ENCODE peak calls at places on chromosomes 13 and 19, in nine cellular contexts. One of them, this sample, is unnamed.

GRCh38 chr13:102569488-102569887 is 27.3 kb upstream of the TPP2 start:
- DNase-seq in mesenchymal stem cell: no peak
- DNase-seq in thoracic aorta: no peak
- DNase-seq in Caco-2: no peak
- DNase-seq in breast epithelium: no peak
- DNase-seq in SJCRH30: no peak
- DNase-seq in cardiac muscle cell: no peak
- DNase-seq in fibroblast of lung: peak; percentile 65
- DNase-seq in colonic mucosa: no peak
- DNase-seq in this sample: no peak

GRCh38 chr19:50967924-50968708 is 1.3 kb downstream of the KLK6 start:
- DNase-seq in mesenchymal stem cell: no peak
- DNase-seq in thoracic aorta: no peak
- DNase-seq in Caco-2: no peak
- DNase-seq in breast epithelium: no peak
- DNase-seq in SJCRH30: no peak
- DNase-seq in cardiac muscle cell: no peak
- DNase-seq in fibroblast of lung: no peak
- DNase-seq in colonic mucosa: no peak
- DNase-seq in this sample: no peak

GRCh38 chr13:40589285-40590109 is 76.9 kb downstream of the FOXO1 start:
- DNase-seq in mesenchymal stem cell: peak; percentile 44
- DNase-seq in thoracic aorta: no peak
- DNase-seq in Caco-2: no peak
- DNase-seq in breast epithelium: no peak
- DNase-seq in SJCRH30: peak; percentile 100
- DNase-seq in cardiac muscle cell: peak; percentile 20
- DNase-seq in fibroblast of lung: peak; percentile 77
- DNase-seq in colonic mucosa: no peak
- DNase-seq in this sample: peak; percentile 66

GRCh38 chr13:59447031-59447430 is 716.7 kb downstream of the DIAPH3 start:
- DNase-seq in mesenchymal stem cell: no peak
- DNase-seq in thoracic aorta: no peak
- DNase-seq in Caco-2: no peak
- DNase-seq in breast epithelium: no peak
- DNase-seq in SJCRH30: no peak
- DNase-seq in cardiac muscle cell: no peak
- DNase-seq in fibroblast of lung: peak; percentile 29
- DNase-seq in colonic mucosa: no peak
- DNase-seq in this sample: no peak

GRCh38 chr13:45503658-45504057 is 38.9 kb downstream of the COG3 start:
- DNase-seq in mesenchymal stem cell: no peak
- DNase-seq in thoracic aorta: no peak
- DNase-seq in Caco-2: no peak
- DNase-seq in breast epithelium: no peak
- DNase-seq in SJCRH30: no peak
- DNase-seq in cardiac muscle cell: no peak
- DNase-seq in fibroblast of lung: no peak
- DNase-seq in colonic mucosa: no peak
- DNase-seq in this sample: no peak

GRCh38 chr19:30755581-30755980 is 383.4 kb downstream of the ZNF536 start:
- DNase-seq in mesenchymal stem cell: no peak
- DNase-seq in thoracic aorta: no peak
- DNase-seq in Caco-2: no peak
- DNase-seq in breast epithelium: no peak
- DNase-seq in SJCRH30: no peak
- DNase-seq in cardiac muscle cell: no peak
- DNase-seq in fibroblast of lung: no peak
- DNase-seq in colonic mucosa: no peak
- DNase-seq in this sample: no peak

GRCh38 chr13:45833663-45834062 is 17.9 kb downstream of the SIAH3 start:
- DNase-seq in mesenchymal stem cell: peak; percentile 47
- DNase-seq in thoracic aorta: no peak
- DNase-seq in Caco-2: no peak
- DNase-seq in breast epithelium: peak; percentile 65
- DNase-seq in SJCRH30: peak; percentile 15
- DNase-seq in cardiac muscle cell: no peak
- DNase-seq in fibroblast of lung: peak; percentile 77
- DNase-seq in colonic mucosa: no peak
- DNase-seq in this sample: no peak

GRCh38 chr19:7856679-7857663 is 17.2 kb downstream of the PRR36 start:
- DNase-seq in mesenchymal stem cell: no peak
- DNase-seq in thoracic aorta: no peak
- DNase-seq in Caco-2: no peak
- DNase-seq in breast epithelium: no peak
- DNase-seq in SJCRH30: no peak
- DNase-seq in cardiac muscle cell: no peak
- DNase-seq in fibroblast of lung: no peak
- DNase-seq in colonic mucosa: no peak
- DNase-seq in this sample: no peak

GRCh38 chr13:114053026-114053425 is 79.2 kb upstream of the C13orf46 start:
- DNase-seq in mesenchymal stem cell: peak; percentile 85
- DNase-seq in thoracic aorta: no peak
- DNase-seq in Caco-2: no peak
- DNase-seq in breast epithelium: no peak
- DNase-seq in SJCRH30: no peak
- DNase-seq in cardiac muscle cell: no peak
- DNase-seq in fibroblast of lung: peak; percentile 85
- DNase-seq in colonic mucosa: no peak
- DNase-seq in this sample: no peak

GRCh38 chr13:113001251-113002140 is 32.5 kb downstream of the MCF2L start:
- DNase-seq in mesenchymal stem cell: peak; percentile 18
- DNase-seq in thoracic aorta: no peak
- DNase-seq in Caco-2: peak; percentile 86
- DNase-seq in breast epithelium: peak; percentile 67
- DNase-seq in SJCRH30: peak; percentile 94
- DNase-seq in cardiac muscle cell: peak; percentile 91
- DNase-seq in fibroblast of lung: peak; percentile 17
- DNase-seq in colonic mucosa: peak; percentile 52
- DNase-seq in this sample: peak; percentile 91

GRCh38 chr19:9570255-9570654 is 14.0 kb downstream of the ZNF121 start:
- DNase-seq in mesenchymal stem cell: no peak
- DNase-seq in thoracic aorta: no peak
- DNase-seq in Caco-2: no peak
- DNase-seq in breast epithelium: no peak
- DNase-seq in SJCRH30: no peak
- DNase-seq in cardiac muscle cell: no peak
- DNase-seq in fibroblast of lung: no peak
- DNase-seq in colonic mucosa: no peak
- DNase-seq in this sample: no peak
- H3K9me3 ChIP-seq in mesenchymal stem cell: peaks cover 98% of the 10 kb centered on the region
- H3K9me3 ChIP-seq in thoracic aorta: peaks cover 98% of the 10 kb centered on the region
- H3K9me3 ChIP-seq in Caco-2: peaks cover 59% of the 10 kb centered on the region
- H3K9me3 ChIP-seq in breast epithelium: peaks cover 100% of the 10 kb centered on the region
- H3K9me3 ChIP-seq in SJCRH30: peaks cover 36% of the 10 kb centered on the region
- H3K9me3 ChIP-seq in cardiac muscle cell: peaks cover 13% of the 10 kb centered on the region
- H3K9me3 ChIP-seq in fibroblast of lung: peaks cover 12% of the 10 kb centered on the region
- H3K9me3 ChIP-seq in colonic mucosa: peaks cover 29% of the 10 kb centered on the region
- H3K9me3 ChIP-seq in this sample: peaks cover 6% of the 10 kb centered on the region

GRCh38 chr19:44846455-44847143 is 502 bp downstream of the NECTIN2 start:
- DNase-seq in mesenchymal stem cell: peak; percentile 43
- DNase-seq in thoracic aorta: no peak
- DNase-seq in Caco-2: peak; percentile 85
- DNase-seq in breast epithelium: no peak
- DNase-seq in SJCRH30: peak; percentile 35
- DNase-seq in cardiac muscle cell: peak; percentile 76
- DNase-seq in fibroblast of lung: peak; percentile 61
- DNase-seq in colonic mucosa: peak; percentile 62
- DNase-seq in this sample: no peak

GRCh38 chr19:44848036-44848804 is 2.1 kb downstream of the NECTIN2 start:
- DNase-seq in mesenchymal stem cell: peak; percentile 90
- DNase-seq in thoracic aorta: no peak
- DNase-seq in Caco-2: no peak
- DNase-seq in breast epithelium: no peak
- DNase-seq in SJCRH30: peak; percentile 38
- DNase-seq in cardiac muscle cell: peak; percentile 44
- DNase-seq in fibroblast of lung: peak; percentile 57
- DNase-seq in colonic mucosa: peak; percentile 25
- DNase-seq in this sample: peak; percentile 31

GRCh38 chr19:44845612-44846454 is at the start of gene NECTIN2:
- DNase-seq in mesenchymal stem cell: peak; percentile 97
- DNase-seq in thoracic aorta: peak; percentile 100
- DNase-seq in Caco-2: peak; percentile 100
- DNase-seq in breast epithelium: peak; percentile 100
- DNase-seq in SJCRH30: peak; percentile 99
- DNase-seq in cardiac muscle cell: peak; percentile 100
- DNase-seq in fibroblast of lung: peak; percentile 94
- DNase-seq in colonic mucosa: peak; percentile 100
- DNase-seq in this sample: peak; percentile 100

GRCh38 chr19:44847144-44848035 is 1.3 kb downstream of the NECTIN2 start:
- DNase-seq in mesenchymal stem cell: peak; percentile 92
- DNase-seq in thoracic aorta: no peak
- DNase-seq in Caco-2: peak; percentile 92
- DNase-seq in breast epithelium: peak; percentile 88
- DNase-seq in SJCRH30: peak; percentile 51
- DNase-seq in cardiac muscle cell: peak; percentile 83
- DNase-seq in fibroblast of lung: peak; percentile 61
- DNase-seq in colonic mucosa: peak; percentile 86
- DNase-seq in this sample: peak; percentile 32

GRCh38 chr19:44845286-44845611 is 848 bp upstream of the NECTIN2 start:
- DNase-seq in mesenchymal stem cell: no peak
- DNase-seq in thoracic aorta: peak; percentile 32
- DNase-seq in Caco-2: no peak
- DNase-seq in breast epithelium: no peak
- DNase-seq in SJCRH30: no peak
- DNase-seq in cardiac muscle cell: no peak
- DNase-seq in fibroblast of lung: no peak
- DNase-seq in colonic mucosa: no peak
- DNase-seq in this sample: no peak
- H3K4me3 ChIP-seq in mesenchymal stem cell: no peak overlapping the region
- H3K4me3 ChIP-seq in thoracic aorta: peak overlapping the region; percentile 80
- H3K4me3 ChIP-seq in Caco-2: peak overlapping the region; percentile 76
- H3K4me3 ChIP-seq in breast epithelium: peak overlapping the region; percentile 99
- H3K4me3 ChIP-seq in SJCRH30: peak overlapping the region; percentile 59
- H3K4me3 ChIP-seq in cardiac muscle cell: peak overlapping the region; percentile 29
- H3K4me3 ChIP-seq in fibroblast of lung: peak overlapping the region; percentile 58
- H3K4me3 ChIP-seq in colonic mucosa: peak overlapping the region; percentile 39
- H3K4me3 ChIP-seq in this sample: no peak overlapping the region

GRCh38 chr19:23481043-23481442 is 85.8 kb upstream of the ZNF91 start:
- DNase-seq in mesenchymal stem cell: no peak
- DNase-seq in thoracic aorta: no peak
- DNase-seq in Caco-2: no peak
- DNase-seq in breast epithelium: no peak
- DNase-seq in SJCRH30: no peak
- DNase-seq in cardiac muscle cell: no peak
- DNase-seq in fibroblast of lung: no peak
- DNase-seq in colonic mucosa: no peak
- DNase-seq in this sample: no peak

DNA sequence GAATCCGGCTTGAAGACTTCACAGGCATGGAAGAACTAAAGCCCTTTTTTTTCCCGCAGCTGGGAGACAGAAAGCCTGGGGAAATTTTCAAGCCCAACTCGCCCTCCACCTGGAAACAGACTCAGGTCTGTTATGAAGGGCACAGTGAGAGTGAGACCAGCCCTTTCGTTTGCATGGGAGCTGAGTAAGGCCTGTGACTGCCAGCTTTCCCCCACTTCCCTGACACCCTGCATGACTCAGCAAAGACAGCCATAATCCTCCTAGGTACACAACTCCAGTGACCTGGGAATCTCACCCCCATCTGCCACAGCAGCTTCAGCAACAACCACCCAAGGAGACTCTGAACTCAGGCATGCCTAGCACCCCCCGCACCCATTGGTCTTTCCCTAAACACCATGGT is 87.6 kb upstream of the ZNF91 start:
- DNase-seq in mesenchymal stem cell: no peak
- DNase-seq in thoracic aorta: no peak
- DNase-seq in Caco-2: no peak
- DNase-seq in breast epithelium: no peak
- DNase-seq in SJCRH30: no peak
- DNase-seq in cardiac muscle cell: no peak
- DNase-seq in fibroblast of lung: no peak
- DNase-seq in colonic mucosa: no peak
- DNase-seq in this sample: no peak
- H3K9me3 ChIP-seq in mesenchymal stem cell: peaks cover 68% of the 10 kb centered on the region
- H3K9me3 ChIP-seq in thoracic aorta: no peaks in the 10 kb centered on the region
- H3K9me3 ChIP-seq in Caco-2: peaks cover 4% of the 10 kb centered on the region
- H3K9me3 ChIP-seq in breast epithelium: no peaks in the 10 kb centered on the region
- H3K9me3 ChIP-seq in SJCRH30: no peaks in the 10 kb centered on the region
- H3K9me3 ChIP-seq in cardiac muscle cell: no peaks in the 10 kb centered on the region
- H3K9me3 ChIP-seq in fibroblast of lung: no peaks in the 10 kb centered on the region
- H3K9me3 ChIP-seq in colonic mucosa: no peaks in the 10 kb centered on the region
- H3K9me3 ChIP-seq in this sample: no peaks in the 10 kb centered on the region

GRCh38 chr13:110650436-110650835 is 35.1 kb downstream of the NAXD start:
- DNase-seq in mesenchymal stem cell: no peak
- DNase-seq in thoracic aorta: no peak
- DNase-seq in Caco-2: no peak
- DNase-seq in breast epithelium: no peak
- DNase-seq in SJCRH30: no peak
- DNase-seq in cardiac muscle cell: no peak
- DNase-seq in fibroblast of lung: no peak
- DNase-seq in colonic mucosa: peak; percentile 15
- DNase-seq in this sample: no peak

GRCh38 chr13:110652231-110652730 is 36.9 kb downstream of the NAXD start:
- DNase-seq in mesenchymal stem cell: no peak
- DNase-seq in thoracic aorta: no peak
- DNase-seq in Caco-2: no peak
- DNase-seq in breast epithelium: no peak
- DNase-seq in SJCRH30: no peak
- DNase-seq in cardiac muscle cell: no peak
- DNase-seq in fibroblast of lung: no peak
- DNase-seq in colonic mucosa: no peak
- DNase-seq in this sample: no peak

GRCh38 chr13:110651726-110652230 is 36.4 kb downstream of the NAXD start:
- DNase-seq in mesenchymal stem cell: no peak
- DNase-seq in thoracic aorta: no peak
- DNase-seq in Caco-2: no peak
- DNase-seq in breast epithelium: no peak
- DNase-seq in SJCRH30: no peak
- DNase-seq in cardiac muscle cell: no peak
- DNase-seq in fibroblast of lung: no peak
- DNase-seq in colonic mucosa: no peak
- DNase-seq in this sample: no peak

GRCh38 chr13:110652755-110653154 is 37.4 kb downstream of the NAXD start:
- DNase-seq in mesenchymal stem cell: no peak
- DNase-seq in thoracic aorta: no peak
- DNase-seq in Caco-2: no peak
- DNase-seq in breast epithelium: no peak
- DNase-seq in SJCRH30: no peak
- DNase-seq in cardiac muscle cell: no peak
- DNase-seq in fibroblast of lung: no peak
- DNase-seq in colonic mucosa: no peak
- DNase-seq in this sample: no peak

GRCh38 chr13:110651271-110651670 is 35.9 kb downstream of the NAXD start:
- DNase-seq in mesenchymal stem cell: no peak
- DNase-seq in thoracic aorta: no peak
- DNase-seq in Caco-2: no peak
- DNase-seq in breast epithelium: no peak
- DNase-seq in SJCRH30: no peak
- DNase-seq in cardiac muscle cell: no peak
- DNase-seq in fibroblast of lung: no peak
- DNase-seq in colonic mucosa: no peak
- DNase-seq in this sample: no peak
- H3K4me3 ChIP-seq in mesenchymal stem cell: no peak overlapping the region
- H3K4me3 ChIP-seq in thoracic aorta: no peak overlapping the region
- H3K4me3 ChIP-seq in Caco-2: no peak overlapping the region
- H3K4me3 ChIP-seq in breast epithelium: no peak overlapping the region
- H3K4me3 ChIP-seq in SJCRH30: no peak overlapping the region
- H3K4me3 ChIP-seq in cardiac muscle cell: no peak overlapping the region
- H3K4me3 ChIP-seq in fibroblast of lung: no peak overlapping the region
- H3K4me3 ChIP-seq in colonic mucosa: no peak overlapping the region
- H3K4me3 ChIP-seq in this sample: no peak overlapping the region

This sample was measured in BE2C.